ENCODE peak calls at places on chromosomes 7 and 10, in nine cellular contexts. S, C, G, A, B, X, M, O and I are unnamed samples.

GRCh38 chr10:93921338-93921737 is 27.6 kb downstream of the SLC35G1 start:
- DNase-seq in O (no peak), C (no peak), A (peak), X (no peak), G (no peak), B (no peak), S (no peak), M (no peak), I (no peak)

GRCh38 chr7:134184767-134185166 is 57.6 kb downstream of the LRGUK start:
- DNase-seq in O (no peak), X (no peak), B (no peak), G (no peak), A (no peak), S (no peak), M (no peak), C (no peak), I (no peak)

GRCh38 chr10:113177936-113178335 is 227.9 kb downstream of the TCF7L2 start:
- DNase-seq in B (no peak), O (no peak), S (no peak), X (no peak), A (no peak), C (peak), M (no peak), G (no peak), I (no peak)

GRCh38 chr10:75910032-75910431 is 478.6 kb downstream of the LRMDA start:
- DNase-seq in B (no peak), G (no peak), M (no peak), X (no peak), A (no peak), S (no peak), C (peak), O (peak), I (no peak)

GRCh38 chr7:110502893-110503465 is 587.9 kb upstream of the LRRN3 start:
- DNase-seq in A (no peak), O (peak), S (no peak), M (no peak), B (no peak), C (no peak), X (no peak), G (no peak), I (no peak)

GRCh38 chr10:25954851-25955250 is 20.8 kb downstream of the MYO3A start:
- DNase-seq in X (no peak), M (no peak), S (no peak), C (no peak), A (no peak), G (no peak), O (no peak), B (no peak), I (no peak)

GRCh38 chr10:127410030-127410429 is 139.1 kb upstream of the NPS start:
- DNase-seq in G (no peak), C (no peak), M (no peak), S (no peak), B (peak), A (no peak), X (no peak), O (no peak), I (no peak)

GRCh38 chr10:43055991-43056567 is 20.8 kb upstream of the RET start:
- DNase-seq in C (no peak), A (no peak), X (peak), G (no peak), M (no peak), S (no peak), B (peak), O (no peak), I (no peak)

GRCh38 chr7:2232766-2233520 is at the start of gene MAD1L1:
- DNase-seq in A (peak), M (peak), G (peak), B (peak), X (peak), C (peak), S (peak), O (peak), I (peak)

GRCh38 chr10:74189999-74190421 is 39.0 kb downstream of the ADK start:
- DNase-seq in M (no peak), C (peak), S (no peak), G (no peak), A (no peak), B (no peak), X (no peak), O (peak), I (no peak)

GRCh38 chr10:6171891-6172354 is 30.8 kb upstream of the PFKFB3 start:
- DNase-seq in G (peak), C (no peak), B (peak), O (peak), S (peak), X (no peak), M (peak), A (no peak), I (peak)

GRCh38 chr7:18387191-18387720 is 108.3 kb upstream of the HDAC9 start:
- DNase-seq in M (no peak), X (no peak), O (no peak), S (peak), G (no peak), A (no peak), C (no peak), B (no peak), I (no peak)

GRCh38 chr10:74825371-74826141 is 844 bp upstream of the KAT6B start:
- DNase-seq in S (no peak), B (peak), M (peak), O (no peak), G (peak), C (peak), A (peak), X (peak), I (no peak)

GRCh38 chr7:836429-836828 is 4.2 kb downstream of the SUN1 start:
- DNase-seq in S (no peak), G (no peak), M (no peak), B (no peak), O (no peak), A (no peak), C (no peak), X (no peak), I (no peak)

GRCh38 chr10:100186813-100187212 is 984 bp upstream of the ERLIN1 start:
- DNase-seq in C (peak), M (no peak), X (no peak), O (no peak), B (peak), S (no peak), G (no peak), A (no peak), I (no peak)

GRCh38 chr7:143172354-143172753 is 10.9 kb upstream of the TAS2R39 start:
- DNase-seq in G (no peak), S (no peak), B (no peak), O (peak), X (no peak), A (no peak), M (no peak), C (peak), I (no peak)

GRCh38 chr10:70587045-70587658 is 15.4 kb downstream of the PRF1 start:
- DNase-seq in G (no peak), X (peak), M (no peak), S (peak), B (no peak), A (no peak), O (no peak), C (no peak), I (peak)

GRCh38 chr7:131011976-131012375 is 278.0 kb upstream of the KLF14 start:
- DNase-seq in B (no peak), M (no peak), G (no peak), X (no peak), A (no peak), O (peak), S (no peak), C (no peak), I (no peak)